ENCODE peak calls at places on chromosomes 2 and 18, in four cellular contexts. One of them, this sample, is unnamed.

GRCh38 chr2:59395119-59395518 is 1154.0 kb upstream of the FANCL start:
- DNase-seq in cardiac muscle cell: no peak
- DNase-seq in SIG-M5: no peak
- DNase-seq in ascending aorta: no peak
- DNase-seq in this sample: no peak

GRCh38 chr18:24976502-24976901 is 375.5 kb downstream of the ZNF521 start:
- DNase-seq in cardiac muscle cell: no peak
- DNase-seq in SIG-M5: no peak
- DNase-seq in ascending aorta: no peak
- DNase-seq in this sample: no peak

GRCh38 chr2:207337234-207338219 is 171.8 kb upstream of the KLF7 start:
- DNase-seq in cardiac muscle cell: peak; percentile 33
- DNase-seq in SIG-M5: no peak
- DNase-seq in ascending aorta: no peak
- DNase-seq in this sample: no peak

GRCh38 chr2:42195559-42195958 is 26.4 kb downstream of the EML4 start:
- DNase-seq in cardiac muscle cell: peak; percentile 68
- DNase-seq in SIG-M5: no peak
- DNase-seq in ascending aorta: no peak
- DNase-seq in this sample: no peak

GRCh38 chr2:96842600-96842999 is 1.2 kb downstream of the ANKRD23 start:
- DNase-seq in cardiac muscle cell: no peak
- DNase-seq in SIG-M5: no peak
- DNase-seq in ascending aorta: no peak
- DNase-seq in this sample: no peak

GRCh38 chr2:205659922-205660321 is 22.4 kb upstream of the NRP2 start:
- DNase-seq in cardiac muscle cell: no peak
- DNase-seq in SIG-M5: no peak
- DNase-seq in ascending aorta: no peak
- DNase-seq in this sample: no peak

GRCh38 chr2:72778410-72778809 is 47.4 kb downstream of the EXOC6B start:
- DNase-seq in cardiac muscle cell: peak; percentile 71
- DNase-seq in SIG-M5: no peak
- DNase-seq in ascending aorta: no peak
- DNase-seq in this sample: no peak

GRCh38 chr2:70468898-70469297 is 84.7 kb downstream of the TGFA start:
- DNase-seq in cardiac muscle cell: no peak
- DNase-seq in SIG-M5: no peak
- DNase-seq in ascending aorta: no peak
- DNase-seq in this sample: no peak

GRCh38 chr2:8513601-8514273 is 168.1 kb upstream of the ID2 start:
- DNase-seq in cardiac muscle cell: no peak
- DNase-seq in SIG-M5: no peak
- DNase-seq in ascending aorta: no peak
- DNase-seq in this sample: no peak

GRCh38 chr18:56575819-56576663 is 62.4 kb downstream of the TXNL1 start:
- DNase-seq in cardiac muscle cell: peak; percentile 77
- DNase-seq in SIG-M5: no peak
- DNase-seq in ascending aorta: no peak
- DNase-seq in this sample: no peak

GRCh38 chr2:74886251-74886650 is 52.3 kb downstream of the HK2 start:
- DNase-seq in cardiac muscle cell: no peak
- DNase-seq in SIG-M5: no peak
- DNase-seq in ascending aorta: no peak
- DNase-seq in this sample: no peak

GRCh38 chr18:48371854-48372598 is 37.2 kb downstream of the ZBTB7C start:
- DNase-seq in cardiac muscle cell: no peak
- DNase-seq in SIG-M5: no peak
- DNase-seq in ascending aorta: no peak
- DNase-seq in this sample: no peak

GRCh38 chr18:13191779-13192178 is 26.8 kb upstream of the LDLRAD4 start:
- DNase-seq in cardiac muscle cell: peak; percentile 60
- DNase-seq in SIG-M5: no peak
- DNase-seq in ascending aorta: no peak
- DNase-seq in this sample: no peak

GRCh38 chr2:98212291-98212690 is 125.3 kb downstream of the VWA3B start:
- DNase-seq in cardiac muscle cell: no peak
- DNase-seq in SIG-M5: no peak
- DNase-seq in ascending aorta: no peak
- DNase-seq in this sample: no peak

GRCh38 chr2:191637182-191638078 is 40.5 kb upstream of the NABP1 start:
- DNase-seq in cardiac muscle cell: peak; percentile 44
- DNase-seq in SIG-M5: no peak
- DNase-seq in ascending aorta: no peak
- DNase-seq in this sample: no peak

GRCh38 chr18:39655341-39655740 is 2089.7 kb upstream of the CELF4 start:
- DNase-seq in cardiac muscle cell: peak; percentile 40
- DNase-seq in SIG-M5: no peak
- DNase-seq in ascending aorta: no peak
- DNase-seq in this sample: no peak

GRCh38 chr2:172445851-172446250 is 18.5 kb downstream of the ITGA6 start:
- DNase-seq in cardiac muscle cell: peak; percentile 37
- DNase-seq in SIG-M5: no peak
- DNase-seq in ascending aorta: no peak
- DNase-seq in this sample: no peak

GRCh38 chr2:5868891-5869400 is 176.8 kb downstream of the SOX11 start:
- DNase-seq in cardiac muscle cell: no peak
- DNase-seq in SIG-M5: no peak
- DNase-seq in ascending aorta: no peak
- DNase-seq in this sample: no peak

GRCh38 chr2:208256192-208256782 is 1.4 kb upstream of the IDH1 start:
- DNase-seq in cardiac muscle cell: no peak
- DNase-seq in SIG-M5: no peak
- DNase-seq in ascending aorta: no peak
- DNase-seq in this sample: no peak

GRCh38 chr2:149857344-149857743 is 269.8 kb upstream of the MMADHC start:
- DNase-seq in cardiac muscle cell: peak; percentile 10
- DNase-seq in SIG-M5: no peak
- DNase-seq in ascending aorta: no peak
- DNase-seq in this sample: no peak

GRCh38 chr2:47056875-47057731 is 98.0 kb downstream of the STPG4 start:
- DNase-seq in cardiac muscle cell: peak; percentile 71
- DNase-seq in SIG-M5: no peak
- DNase-seq in ascending aorta: no peak
- DNase-seq in this sample: no peak

GRCh38 chr2:162062559-162062958 is 11.5 kb downstream of the DPP4 start:
- DNase-seq in cardiac muscle cell: no peak
- DNase-seq in SIG-M5: no peak
- DNase-seq in ascending aorta: no peak
- DNase-seq in this sample: no peak

GRCh38 chr2:100921685-100922161 is 80.4 kb upstream of the RPL31 start:
- DNase-seq in cardiac muscle cell: peak; percentile 67
- DNase-seq in SIG-M5: no peak
- DNase-seq in ascending aorta: no peak
- DNase-seq in this sample: no peak

GRCh38 chr2:234454433-234454832 is 42.4 kb downstream of the ARL4C start:
- DNase-seq in cardiac muscle cell: no peak
- DNase-seq in SIG-M5: no peak
- DNase-seq in ascending aorta: no peak
- DNase-seq in this sample: no peak

GRCh38 chr18:35268811-35269210 is 21.2 kb downstream of the ZSCAN30 start:
- DNase-seq in cardiac muscle cell: no peak
- DNase-seq in SIG-M5: no peak
- DNase-seq in ascending aorta: no peak
- DNase-seq in this sample: no peak